ENCODE peak calls at places on chromosomes 12 and 14, in ten cellular contexts. B is colonic mucosa, D is NCI-H748 treated with DMSO at 0.1 percent for 48 hours, Q is bronchial epithelial cell, W is right atrium auricular region, P is cardiac muscle cell, O is A549, M is GM19239, Y is B cell, H is iris pigment epithelial cell. J is an unnamed sample.

GRCh38 chr12:13835657-13836056 is 145.7 kb downstream of the GRIN2B start:
- DNase-seq in B (no peak), D (no peak), Q (no peak), W (no peak), P (no peak), O (no peak), M (no peak), Y (no peak), H (no peak), J (no peak)

GRCh38 chr14:99467338-99468075 is 13.2 kb downstream of the SETD3 start:
- DNase-seq in B (no peak), D (no peak), Q (no peak), W (no peak), P (peak; percentile 74), O (no peak), M (no peak), Y (no peak), H (no peak), J (no peak)

GRCh38 chr14:77305696-77306095 is 15.0 kb downstream of the POMT2 start:
- DNase-seq in B (no peak), D (no peak), Q (no peak), W (no peak), P (no peak), O (no peak), M (no peak), Y (no peak), H (no peak), J (no peak)

GRCh38 chr12:103841690-103842584 is 903 bp upstream of the NT5DC3 start:
- DNase-seq in B (peak; percentile 56), D (peak; percentile 71), Q (peak; percentile 97), W (no peak), P (no peak), O (peak; percentile 71), M (peak; percentile 17), Y (peak; percentile 18), H (peak; percentile 89), J (peak; percentile 25)

GRCh38 chr12:102234599-102234998 is 37.0 kb upstream of the PMCH start:
- DNase-seq in B (no peak), D (no peak), Q (no peak), W (no peak), P (no peak), O (no peak), M (no peak), Y (no peak), H (no peak), J (no peak)

GRCh38 chr12:49012739-49013138 is 5.8 kb downstream of the PRKAG1 start:
- DNase-seq in B (no peak), D (no peak), Q (no peak), W (no peak), P (no peak), O (no peak), M (no peak), Y (no peak), H (no peak), J (no peak)

GRCh38 chr14:92589213-92589852 is 75.8 kb downstream of the RIN3 start:
- DNase-seq in B (no peak), D (peak; percentile 11), Q (peak; percentile 29), W (no peak), P (peak; percentile 62), O (no peak), M (no peak), Y (no peak), H (peak; percentile 45), J (no peak)

GRCh38 chr14:61212546-61212945 is 68.6 kb downstream of the TMEM30B start:
- DNase-seq in B (no peak), D (no peak), Q (no peak), W (no peak), P (no peak), O (no peak), M (no peak), Y (no peak), H (no peak), J (no peak)

GRCh38 chr12:30417697-30418231 is 277.9 kb downstream of the IPO8 start:
- DNase-seq in B (no peak), D (no peak), Q (peak; percentile 100), W (no peak), P (no peak), O (no peak), M (no peak), Y (no peak), H (peak; percentile 90), J (no peak)

GRCh38 chr14:77508876-77509275 is 10.3 kb upstream of the ISM2 start:
- DNase-seq in B (no peak), D (no peak), Q (peak; percentile 67), W (no peak), P (no peak), O (no peak), M (no peak), Y (no peak), H (no peak), J (no peak)

GRCh38 chr12:130240831-130241590 is 78.7 kb downstream of the FZD10 start:
- DNase-seq in B (no peak), D (no peak), Q (no peak), W (no peak), P (no peak), O (no peak), M (no peak), Y (no peak), H (no peak), J (no peak)

GRCh38 chr14:98223106-98223505 is 1048.9 kb downstream of the BCL11B start:
- DNase-seq in B (no peak), D (no peak), Q (no peak), W (no peak), P (no peak), O (no peak), M (no peak), Y (no peak), H (no peak), J (no peak)

GRCh38 chr12:88334271-88334670 is 192.2 kb downstream of the TMTC3 start:
- DNase-seq in B (no peak), D (peak; percentile 64), Q (peak; percentile 95), W (no peak), P (no peak), O (no peak), M (no peak), Y (no peak), H (peak; percentile 46), J (no peak)

GRCh38 chr14:65446159-65446558 is 33.6 kb downstream of the FUT8 start:
- DNase-seq in B (no peak), D (no peak), Q (peak; percentile 83), W (no peak), P (no peak), O (no peak), M (no peak), Y (no peak), H (peak; percentile 47), J (no peak)

GRCh38 chr14:56351861-56352260 is 227.7 kb upstream of the TMEM260 start:
- DNase-seq in B (no peak), D (no peak), Q (peak; percentile 57), W (no peak), P (no peak), O (no peak), M (no peak), Y (no peak), H (peak; percentile 89), J (no peak)

GRCh38 chr14:104228221-104228620 is 89.8 kb downstream of the KIF26A start:
- DNase-seq in B (no peak), D (no peak), Q (no peak), W (no peak), P (no peak), O (no peak), M (no peak), Y (no peak), H (no peak), J (no peak)

GRCh38 chr12:121823101-121823726 is 19.4 kb downstream of the SETD1B start:
- DNase-seq in B (no peak), D (no peak), Q (no peak), W (no peak), P (no peak), O (no peak), M (no peak), Y (peak; percentile 35), H (no peak), J (no peak)

GRCh38 chr12:75863475-75863874 is 168.1 kb downstream of the PHLDA1 start:
- DNase-seq in B (no peak), D (peak; percentile 17), Q (no peak), W (no peak), P (no peak), O (peak; percentile 19), M (no peak), Y (no peak), H (no peak), J (no peak)

GRCh38 chr12:63802012-63802608 is 22.4 kb downstream of the RXYLT1 start:
- DNase-seq in B (no peak), D (peak; percentile 44), Q (peak; percentile 24), W (no peak), P (peak; percentile 28), O (peak; percentile 33), M (no peak), Y (no peak), H (peak; percentile 21), J (no peak)

GRCh38 chr12:113328368-113328889 is 6.5 kb downstream of the SLC8B1 start:
- DNase-seq in B (no peak), D (no peak), Q (no peak), W (no peak), P (peak; percentile 18), O (no peak), M (no peak), Y (no peak), H (no peak), J (no peak)

GRCh38 chr12:124705545-124706138 is 138.2 kb upstream of the NCOR2 start:
- DNase-seq in B (no peak), D (no peak), Q (no peak), W (no peak), P (no peak), O (no peak), M (no peak), Y (no peak), H (no peak), J (no peak)

GRCh38 chr12:28378749-28379148 is 188.5 kb downstream of the CCDC91 start:
- DNase-seq in B (no peak), D (no peak), Q (no peak), W (no peak), P (no peak), O (no peak), M (no peak), Y (no peak), H (peak; percentile 82), J (no peak)

GRCh38 chr12:19457561-19457960 is 18.3 kb downstream of the AEBP2 start:
- DNase-seq in B (no peak), D (no peak), Q (no peak), W (no peak), P (no peak), O (no peak), M (no peak), Y (no peak), H (no peak), J (no peak)

GRCh38 chr12:45933504-45933903 is 56.9 kb downstream of the SCAF11 start:
- DNase-seq in B (no peak), D (no peak), Q (no peak), W (no peak), P (no peak), O (no peak), M (no peak), Y (no peak), H (no peak), J (no peak)

GRCh38 chr14:91059576-91060471 is 617 bp downstream of the RPS6KA5 start:
- DNase-seq in B (peak; percentile 61), D (peak; percentile 85), Q (peak; percentile 20), W (peak; percentile 61), P (peak; percentile 77), O (peak; percentile 41), M (peak; percentile 58), Y (peak; percentile 85), H (no peak), J (peak; percentile 71)

GRCh38 chr14:68487805-68488590 is 304.9 kb downstream of the ZFP36L1 start:
- DNase-seq in B (no peak), D (no peak), Q (peak; percentile 78), W (no peak), P (no peak), O (peak; percentile 36), M (no peak), Y (no peak), H (peak; percentile 78), J (no peak)

GRCh38 chr14:81157431-81157830 is 63.3 kb downstream of the GTF2A1 start:
- DNase-seq in B (no peak), D (no peak), Q (peak; percentile 32), W (no peak), P (no peak), O (no peak), M (no peak), Y (no peak), H (peak; percentile 21), J (no peak)

GRCh38 chr14:90356925-90357324 is 25.2 kb upstream of the NRDE2 start:
- DNase-seq in B (no peak), D (no peak), Q (no peak), W (no peak), P (no peak), O (no peak), M (no peak), Y (no peak), H (no peak), J (no peak)